ENCODE peak calls at places on chromosomes 5 and 9, in ten cellular contexts. X, B, V, W, F, S, P, E, U and M are unnamed samples.

GRCh38 chr5:127302509-127302908 is 11.9 kb downstream of the MEGF10 start:
- DNase-seq in F (no peak), V (no peak), X (no peak), E (no peak), B (no peak), U (no peak), P (no peak), S (no peak), W (no peak), M (no peak)

GRCh38 chr9:94289691-94290090 is 30.6 kb downstream of the ZNF169 start:
- DNase-seq in U (no peak), E (no peak), B (no peak), F (no peak), S (no peak), P (no peak), W (no peak), V (no peak), X (no peak), M (no peak)

GRCh38 chr9:69071059-69071458 is 35.5 kb downstream of the FXN start:
- DNase-seq in V (peak; percentile 54), S (no peak), P (no peak), F (no peak), U (no peak), W (no peak), B (no peak), E (no peak), X (no peak), M (no peak)

GRCh38 chr5:175590471-175590881 is 67.4 kb upstream of the HRH2 start:
- DNase-seq in F (no peak), S (peak; percentile 22), V (peak; percentile 93), B (no peak), U (no peak), E (no peak), P (no peak), W (no peak), X (no peak), M (no peak)

GRCh38 chr9:100322954-100323536 is 29.7 kb downstream of the TEX10 start:
- DNase-seq in P (peak; percentile 33), W (no peak), E (no peak), S (peak; percentile 49), F (peak; percentile 43), B (peak; percentile 21), X (no peak), V (peak; percentile 63), U (peak; percentile 44), M (peak; percentile 15)

GRCh38 chr5:178285399-178286225 is 53.0 kb upstream of the PHYKPL start:
- DNase-seq in P (no peak), E (no peak), B (no peak), U (no peak), S (no peak), F (no peak), X (peak; percentile 39), V (no peak), W (no peak), M (no peak)

GRCh38 chr5:134275822-134276221 is 49.9 kb upstream of the PPP2CA start:
- DNase-seq in X (no peak), S (peak; percentile 49), P (no peak), V (no peak), U (peak; percentile 36), F (no peak), E (no peak), B (no peak), W (no peak), M (no peak)

GRCh38 chr5:143316844-143317631 is 86.4 kb downstream of the NR3C1 start:
- DNase-seq in V (peak; percentile 50), P (no peak), B (peak; percentile 4), W (no peak), E (no peak), X (no peak), S (no peak), U (no peak), F (no peak), M (no peak)